ENCODE peak calls at places on chromosomes 16 and 17, in five cellular contexts. One of them, this sample, is unnamed.

GRCh38 chr17:82380860-82381702 is 9.5 kb downstream of the UTS2R start:
- DNase-seq in A549: no peak
- DNase-seq in sigmoid colon: no peak
- DNase-seq in spleen: no peak
- DNase-seq in HepG2: no peak
- DNase-seq in this sample: no peak

GRCh38 chr16:85430523-85431381 is 182.4 kb upstream of the GSE1 start:
- DNase-seq in sigmoid colon: peak
- DNase-seq in spleen: peak
- DNase-seq in A549: no peak
- DNase-seq in HepG2: no peak
- DNase-seq in this sample: no peak

GRCh38 chr16:89422905-89423630 is 67.3 kb downstream of the ANKRD11 start:
- DNase-seq in spleen: no peak
- DNase-seq in HepG2: peak
- DNase-seq in A549: no peak
- DNase-seq in sigmoid colon: no peak
- DNase-seq in this sample: no peak

GRCh38 chr17:51607512-51607911 is 347.2 kb downstream of the UTP18 start:
- DNase-seq in sigmoid colon: no peak
- DNase-seq in HepG2: no peak
- DNase-seq in A549: no peak
- DNase-seq in spleen: no peak
- DNase-seq in this sample: no peak

GRCh38 chr17:49815761-49816281 is 27.3 kb downstream of the KAT7 start:
- DNase-seq in sigmoid colon: no peak
- DNase-seq in HepG2: no peak
- DNase-seq in spleen: no peak
- DNase-seq in A549: no peak
- DNase-seq in this sample: no peak

GRCh38 chr17:13393841-13394710 is 207.7 kb downstream of the HS3ST3A1 start:
- DNase-seq in A549: no peak
- DNase-seq in spleen: no peak
- DNase-seq in sigmoid colon: no peak
- DNase-seq in HepG2: no peak
- DNase-seq in this sample: no peak

GRCh38 chr17:83131268-83132011 is 52.0 kb downstream of the METRNL start:
- DNase-seq in A549: no peak
- DNase-seq in HepG2: no peak
- DNase-seq in spleen: peak
- DNase-seq in sigmoid colon: no peak
- DNase-seq in this sample: peak

GRCh38 chr16:58331024-58331707 is 36.3 kb upstream of the PRSS54 start:
- DNase-seq in HepG2: no peak
- DNase-seq in sigmoid colon: no peak
- DNase-seq in A549: no peak
- DNase-seq in spleen: no peak
- DNase-seq in this sample: no peak

GRCh38 chr17:71987634-71988033 is 133.2 kb upstream of the SOX9 start:
- DNase-seq in A549: no peak
- DNase-seq in sigmoid colon: no peak
- DNase-seq in HepG2: no peak
- DNase-seq in spleen: no peak
- DNase-seq in this sample: no peak

GRCh38 chr17:10172241-10172741 is 26.1 kb downstream of the GAS7 start:
- DNase-seq in HepG2: no peak
- DNase-seq in sigmoid colon: no peak
- DNase-seq in A549: no peak
- DNase-seq in spleen: peak
- DNase-seq in this sample: no peak

GRCh38 chr17:45226620-45227019 is 4.9 kb downstream of the FMNL1 start:
- DNase-seq in spleen: no peak
- DNase-seq in HepG2: no peak
- DNase-seq in A549: no peak
- DNase-seq in sigmoid colon: no peak
- DNase-seq in this sample: no peak

GRCh38 chr17:82228278-82228841 is 482 bp upstream of the SLC16A3 start:
- DNase-seq in A549: no peak
- DNase-seq in HepG2: no peak
- DNase-seq in spleen: peak
- DNase-seq in sigmoid colon: peak
- DNase-seq in this sample: peak

GRCh38 chr16:89365044-89365467 is 125.3 kb downstream of the ANKRD11 start:
- DNase-seq in spleen: no peak
- DNase-seq in HepG2: no peak
- DNase-seq in A549: no peak
- DNase-seq in sigmoid colon: no peak
- DNase-seq in this sample: no peak

GRCh38 chr16:8620535-8620934 is 963 bp upstream of the METTL22 start:
- DNase-seq in HepG2: no peak
- DNase-seq in spleen: no peak
- DNase-seq in A549: no peak
- DNase-seq in sigmoid colon: no peak
- DNase-seq in this sample: no peak

GRCh38 chr16:16791051-16791450 is 412.1 kb downstream of the NPIPA7 start:
- DNase-seq in sigmoid colon: no peak
- DNase-seq in spleen: no peak
- DNase-seq in A549: no peak
- DNase-seq in HepG2: no peak
- DNase-seq in this sample: no peak

GRCh38 chr16:16782153-16782552 is 403.2 kb downstream of the NPIPA7 start:
- DNase-seq in spleen: no peak
- DNase-seq in A549: no peak
- DNase-seq in sigmoid colon: no peak
- DNase-seq in HepG2: no peak
- DNase-seq in this sample: no peak

GRCh38 chr16:16790597-16790996 is 411.7 kb downstream of the NPIPA7 start:
- DNase-seq in A549: no peak
- DNase-seq in sigmoid colon: no peak
- DNase-seq in HepG2: no peak
- DNase-seq in spleen: no peak
- DNase-seq in this sample: no peak

DNA sequence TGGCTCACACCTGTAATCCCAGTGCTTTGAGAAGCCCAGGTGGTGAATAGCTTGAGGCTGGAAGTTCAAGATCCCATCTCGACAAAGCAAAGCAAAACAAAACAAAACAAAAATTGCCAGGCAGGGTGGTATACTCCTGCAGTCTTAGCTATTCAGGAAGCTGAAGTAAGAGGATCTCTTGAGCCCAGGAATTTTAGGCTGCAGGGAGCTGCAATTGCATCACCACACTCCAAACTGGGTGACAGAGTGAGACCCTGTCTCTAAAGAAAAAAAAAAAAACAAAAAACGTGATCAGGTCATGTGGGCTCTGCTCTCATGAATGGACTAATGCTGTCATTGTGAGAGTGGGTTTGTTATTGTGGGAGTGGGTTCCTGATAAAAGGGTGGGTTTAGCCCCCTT is 409.1 kb downstream of the NPIPA7 start:
- DNase-seq in sigmoid colon: no peak
- DNase-seq in A549: no peak
- DNase-seq in spleen: no peak
- DNase-seq in HepG2: no peak
- DNase-seq in this sample: no peak
- TF ChIP-seq POLR2A in sigmoid colon: no peak
- TF ChIP-seq POLR2A in A549: no peak
- TF ChIP-seq POLR2A in spleen: no peak
- TF ChIP-seq POLR2A in HepG2: no peak
- TF ChIP-seq POLR2A in this sample: no peak

DNA sequence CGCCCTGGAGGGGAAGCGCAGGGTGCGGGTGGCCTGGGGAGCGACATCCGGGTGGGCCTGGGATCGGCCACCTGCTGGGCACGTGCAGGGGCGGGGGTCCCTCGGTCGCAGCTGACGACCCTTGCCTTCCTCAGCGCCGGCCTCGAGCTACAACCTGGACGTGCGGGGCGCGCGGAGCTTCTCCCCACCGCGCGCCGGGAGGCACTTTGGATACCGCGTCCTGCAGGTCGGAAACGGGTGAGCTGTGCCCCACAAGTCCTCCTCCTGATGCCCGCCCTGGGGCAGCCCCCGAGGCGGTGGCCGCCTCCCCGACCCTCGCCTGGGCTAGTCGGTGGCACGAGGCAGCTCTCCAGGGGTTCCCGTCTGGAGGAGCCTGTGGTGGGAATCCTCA is 1.5 kb downstream of the ITGAL start:
- DNase-seq in spleen: peak
- DNase-seq in A549: no peak
- DNase-seq in HepG2: no peak
- DNase-seq in sigmoid colon: no peak
- DNase-seq in this sample: no peak
- H3K4me3 ChIP-seq in spleen: peak
- H3K4me3 ChIP-seq in A549: no peak
- H3K4me3 ChIP-seq in HepG2: no peak
- H3K4me3 ChIP-seq in sigmoid colon: no peak
- H3K4me3 ChIP-seq in this sample: no peak

DNA sequence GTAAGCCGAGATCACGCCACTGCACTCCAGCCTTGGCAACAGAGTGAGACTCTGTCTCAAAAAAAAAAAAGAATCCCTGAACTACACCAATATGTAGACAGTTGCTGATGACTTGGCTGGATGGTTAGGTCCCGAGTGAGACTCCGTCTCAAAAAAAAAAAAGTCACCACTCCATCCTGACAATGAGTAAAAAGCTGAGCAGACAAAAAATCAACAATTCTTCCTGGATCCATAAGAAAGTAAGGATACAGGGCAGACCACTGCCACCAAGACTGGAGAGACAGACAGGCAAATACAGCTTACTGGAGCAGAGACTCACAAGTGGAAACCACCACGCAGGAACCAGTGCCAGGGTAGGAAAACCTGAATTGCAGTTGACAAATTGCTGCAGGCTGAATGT is 67.1 kb upstream of the ERCC4 start:
- DNase-seq in A549: no peak
- DNase-seq in spleen: no peak
- DNase-seq in sigmoid colon: no peak
- DNase-seq in HepG2: no peak
- DNase-seq in this sample: no peak
- TF ChIP-seq CTCF in A549: no peak
- TF ChIP-seq CTCF in spleen: no peak
- TF ChIP-seq CTCF in sigmoid colon: no peak
- TF ChIP-seq CTCF in HepG2: no peak
- TF ChIP-seq CTCF in this sample: no peak

GRCh38 chr17:27218719-27219488 is 75.0 kb upstream of the WSB1 start:
- DNase-seq in spleen: no peak
- DNase-seq in sigmoid colon: no peak
- DNase-seq in A549: no peak
- DNase-seq in HepG2: no peak
- DNase-seq in this sample: no peak
- TF ChIP-seq POLR2A in spleen: no peak
- TF ChIP-seq POLR2A in sigmoid colon: no peak
- TF ChIP-seq POLR2A in A549: no peak
- TF ChIP-seq POLR2A in HepG2: no peak
- TF ChIP-seq POLR2A in this sample: no peak

GRCh38 chr16:66701061-66701460 is 4.5 kb upstream of the CMTM4 start:
- DNase-seq in sigmoid colon: peak
- DNase-seq in HepG2: no peak
- DNase-seq in spleen: no peak
- DNase-seq in A549: no peak
- DNase-seq in this sample: no peak

GRCh38 chr16:66701516-66701915 is 5.0 kb upstream of the CMTM4 start:
- DNase-seq in A549: no peak
- DNase-seq in sigmoid colon: no peak
- DNase-seq in HepG2: no peak
- DNase-seq in spleen: no peak
- DNase-seq in this sample: no peak

GRCh38 chr16:66703359-66704215 is 7.0 kb upstream of the CMTM4 start:
- DNase-seq in sigmoid colon: no peak
- DNase-seq in spleen: no peak
- DNase-seq in A549: no peak
- DNase-seq in HepG2: no peak
- DNase-seq in this sample: no peak

GRCh38 chr16:66706506-66706880 is 9.9 kb upstream of the CMTM4 start:
- DNase-seq in sigmoid colon: peak
- DNase-seq in spleen: no peak
- DNase-seq in A549: no peak
- DNase-seq in HepG2: no peak
- DNase-seq in this sample: no peak

DNA sequence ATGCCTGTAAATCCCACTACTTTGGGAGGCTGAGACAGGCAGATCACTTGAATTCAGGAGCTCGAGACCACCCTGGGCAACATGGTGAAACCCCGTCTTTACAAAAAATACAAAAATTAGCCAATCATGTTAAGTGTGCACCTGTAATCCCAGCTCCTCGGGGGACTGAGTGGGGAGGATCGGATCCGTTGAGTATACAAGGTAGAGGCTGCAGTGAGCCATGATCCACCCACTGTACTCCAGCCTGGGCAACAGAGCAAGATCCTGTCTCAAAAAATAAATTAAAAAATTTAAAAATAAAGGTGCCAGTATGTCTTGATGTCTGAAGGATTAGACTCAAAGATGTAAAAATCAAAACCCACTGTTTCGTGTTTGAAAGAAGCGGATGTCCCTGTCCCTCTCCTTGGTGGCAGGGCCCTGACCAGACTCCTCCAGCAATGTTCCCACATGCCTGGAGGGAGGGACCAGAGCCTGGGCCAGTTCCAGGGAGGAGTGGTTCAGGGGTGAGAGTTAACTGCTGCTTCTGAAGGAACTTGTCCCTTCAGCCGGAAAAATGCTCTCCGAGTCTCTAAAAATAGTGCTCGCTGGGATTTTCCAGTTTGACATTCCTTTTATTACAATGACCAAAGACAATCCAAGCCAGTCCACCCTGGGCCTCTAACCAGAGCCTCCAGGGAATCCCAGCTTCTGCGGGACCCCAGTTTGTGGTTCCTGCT is 9.4 kb upstream of the CMTM4 start:
- DNase-seq in sigmoid colon: peak
- DNase-seq in A549: no peak
- DNase-seq in HepG2: no peak
- DNase-seq in spleen: peak
- DNase-seq in this sample: peak
- H3K4me3 ChIP-seq in sigmoid colon: no peak
- H3K4me3 ChIP-seq in A549: no peak
- H3K4me3 ChIP-seq in HepG2: no peak
- H3K4me3 ChIP-seq in spleen: no peak
- H3K4me3 ChIP-seq in this sample: no peak

GRCh38 chr16:23863511-23864422 is 28.0 kb downstream of the PRKCB start:
- DNase-seq in spleen: no peak
- DNase-seq in A549: no peak
- DNase-seq in sigmoid colon: no peak
- DNase-seq in HepG2: peak
- DNase-seq in this sample: no peak
- TF ChIP-seq CTCF in spleen: no peak
- TF ChIP-seq CTCF in A549: no peak
- TF ChIP-seq CTCF in sigmoid colon: no peak
- TF ChIP-seq CTCF in HepG2: no peak
- TF ChIP-seq CTCF in this sample: no peak

GRCh38 chr17:36863676-36864075 is 73.6 kb upstream of the LHX1 start:
- DNase-seq in A549: no peak
- DNase-seq in spleen: no peak
- DNase-seq in HepG2: no peak
- DNase-seq in sigmoid colon: no peak
- DNase-seq in this sample: no peak
- TF ChIP-seq POLR2A in A549: no peak
- TF ChIP-seq POLR2A in spleen: no peak
- TF ChIP-seq POLR2A in HepG2: no peak
- TF ChIP-seq POLR2A in sigmoid colon: no peak
- TF ChIP-seq POLR2A in this sample: no peak

GRCh38 chr17:46841561-46842379 is 9.6 kb upstream of the WNT9B start:
- DNase-seq in HepG2: no peak
- DNase-seq in A549: peak
- DNase-seq in sigmoid colon: no peak
- DNase-seq in spleen: no peak
- DNase-seq in this sample: no peak
- H3K4me3 ChIP-seq in HepG2: peak
- H3K4me3 ChIP-seq in A549: peak
- H3K4me3 ChIP-seq in sigmoid colon: no peak
- H3K4me3 ChIP-seq in spleen: no peak
- H3K4me3 ChIP-seq in this sample: no peak

GRCh38 chr16:22977294-22977697 is 163.3 kb downstream of the HS3ST2 start:
- DNase-seq in sigmoid colon: no peak
- DNase-seq in spleen: no peak
- DNase-seq in HepG2: peak
- DNase-seq in A549: no peak
- DNase-seq in this sample: no peak
- TF ChIP-seq CTCF in sigmoid colon: no peak
- TF ChIP-seq CTCF in spleen: no peak
- TF ChIP-seq CTCF in HepG2: peak
- TF ChIP-seq CTCF in A549: peak
- TF ChIP-seq CTCF in this sample: no peak